ENCODE peak calls at places on chromosomes 2 and 18, in four cellular contexts. One of them, this sample, is unnamed.

GRCh38 chr2:200466703-200467418 is 43.0 kb downstream of the KCTD18 start:
- DNase-seq in naive thymus-derived CD4-positive, alpha-beta T cell: peak; percentile 53
- DNase-seq in tibial nerve: no peak
- DNase-seq in neural progenitor cell: no peak
- DNase-seq in this sample: peak; percentile 71

GRCh38 chr2:170525566-170525900 is 189.6 kb upstream of the SP5 start:
- DNase-seq in naive thymus-derived CD4-positive, alpha-beta T cell: no peak
- DNase-seq in tibial nerve: peak; percentile 83
- DNase-seq in neural progenitor cell: no peak
- DNase-seq in this sample: peak; percentile 92

GRCh38 chr2:5409925-5410360 is 282.2 kb upstream of the SOX11 start:
- DNase-seq in naive thymus-derived CD4-positive, alpha-beta T cell: no peak
- DNase-seq in tibial nerve: no peak
- DNase-seq in neural progenitor cell: peak; percentile 87
- DNase-seq in this sample: no peak

GRCh38 chr18:75060185-75060584 is 148.8 kb downstream of the PTGR3 start:
- DNase-seq in naive thymus-derived CD4-positive, alpha-beta T cell: no peak
- DNase-seq in tibial nerve: no peak
- DNase-seq in neural progenitor cell: no peak
- DNase-seq in this sample: no peak

GRCh38 chr18:27668126-27668525 is 483.0 kb upstream of the CHST9 start:
- DNase-seq in naive thymus-derived CD4-positive, alpha-beta T cell: no peak
- DNase-seq in tibial nerve: no peak
- DNase-seq in neural progenitor cell: no peak
- DNase-seq in this sample: no peak

GRCh38 chr18:76545433-76546281 is 50.6 kb upstream of the ZNF516 start:
- DNase-seq in naive thymus-derived CD4-positive, alpha-beta T cell: no peak
- DNase-seq in tibial nerve: no peak
- DNase-seq in neural progenitor cell: peak; percentile 33
- DNase-seq in this sample: no peak

GRCh38 chr18:48304906-48305693 is 104.1 kb downstream of the ZBTB7C start:
- DNase-seq in naive thymus-derived CD4-positive, alpha-beta T cell: no peak
- DNase-seq in tibial nerve: no peak
- DNase-seq in neural progenitor cell: peak; percentile 58
- DNase-seq in this sample: peak; percentile 24

GRCh38 chr2:105778344-105778607 is 33.6 kb downstream of the NCK2 start:
- DNase-seq in naive thymus-derived CD4-positive, alpha-beta T cell: no peak
- DNase-seq in tibial nerve: no peak
- DNase-seq in neural progenitor cell: no peak
- DNase-seq in this sample: no peak

GRCh38 chr2:210593166-210593565 is 36.8 kb downstream of the CPS1 start:
- DNase-seq in naive thymus-derived CD4-positive, alpha-beta T cell: no peak
- DNase-seq in tibial nerve: no peak
- DNase-seq in neural progenitor cell: no peak
- DNase-seq in this sample: no peak

DNA sequence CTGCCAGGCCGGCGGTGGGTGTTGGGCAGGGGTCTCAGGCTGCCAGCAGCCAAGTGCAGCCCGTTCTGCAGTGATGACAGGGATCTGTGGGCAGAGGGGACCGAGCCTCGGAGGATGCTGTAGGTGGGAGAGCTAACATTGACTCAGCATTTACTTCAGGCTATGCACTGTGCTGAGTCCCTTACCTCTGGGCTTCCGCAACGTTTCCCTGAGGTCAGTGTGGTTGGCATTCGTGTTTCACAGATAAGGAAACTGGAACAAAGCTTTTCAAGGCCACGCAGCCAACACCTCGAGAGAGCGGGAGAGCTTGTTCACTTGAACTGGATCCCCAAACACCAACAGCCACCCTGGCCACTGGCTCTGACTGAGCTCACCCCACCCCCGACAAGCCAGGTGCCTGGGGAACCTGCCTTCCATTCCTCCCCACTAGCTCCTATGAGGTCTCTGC is 839 bp upstream of the GPR148 start:
- DNase-seq in naive thymus-derived CD4-positive, alpha-beta T cell: no peak
- DNase-seq in tibial nerve: no peak
- DNase-seq in neural progenitor cell: no peak
- DNase-seq in this sample: no peak
- H3K36me3 ChIP-seq in naive thymus-derived CD4-positive, alpha-beta T cell: no peaks in the 10 kb centered on the region
- H3K36me3 ChIP-seq in tibial nerve: no peaks in the 10 kb centered on the region
- H3K36me3 ChIP-seq in neural progenitor cell: no peaks in the 10 kb centered on the region
- H3K36me3 ChIP-seq in this sample: no peaks in the 10 kb centered on the region

GRCh38 chr2:21024198-21024597 is 19.7 kb downstream of the APOB start:
- DNase-seq in naive thymus-derived CD4-positive, alpha-beta T cell: no peak
- DNase-seq in tibial nerve: no peak
- DNase-seq in neural progenitor cell: no peak
- DNase-seq in this sample: no peak

GRCh38 chr2:21021430-21021829 is 22.4 kb downstream of the APOB start:
- DNase-seq in naive thymus-derived CD4-positive, alpha-beta T cell: no peak
- DNase-seq in tibial nerve: no peak
- DNase-seq in neural progenitor cell: no peak
- DNase-seq in this sample: no peak

GRCh38 chr2:21024722-21025389 is 19.0 kb downstream of the APOB start:
- DNase-seq in naive thymus-derived CD4-positive, alpha-beta T cell: no peak
- DNase-seq in tibial nerve: no peak
- DNase-seq in neural progenitor cell: no peak
- DNase-seq in this sample: no peak

GRCh38 chr2:21023419-21024181 is 20.3 kb downstream of the APOB start:
- DNase-seq in naive thymus-derived CD4-positive, alpha-beta T cell: no peak
- DNase-seq in tibial nerve: no peak
- DNase-seq in neural progenitor cell: no peak
- DNase-seq in this sample: no peak

GRCh38 chr2:21022792-21023367 is 21.0 kb downstream of the APOB start:
- DNase-seq in naive thymus-derived CD4-positive, alpha-beta T cell: no peak
- DNase-seq in tibial nerve: no peak
- DNase-seq in neural progenitor cell: no peak
- DNase-seq in this sample: no peak
- H3K27me3 ChIP-seq in naive thymus-derived CD4-positive, alpha-beta T cell: no peaks in the 10 kb centered on the region
- H3K27me3 ChIP-seq in tibial nerve: no peaks in the 10 kb centered on the region
- H3K27me3 ChIP-seq in neural progenitor cell: no peaks in the 10 kb centered on the region
- H3K27me3 ChIP-seq in this sample: no peaks in the 10 kb centered on the region

GRCh38 chr18:73431620-73432019 is 563.8 kb upstream of the NETO1 start:
- DNase-seq in naive thymus-derived CD4-positive, alpha-beta T cell: no peak
- DNase-seq in tibial nerve: no peak
- DNase-seq in neural progenitor cell: peak; percentile 70
- DNase-seq in this sample: no peak
- H3K4me1 ChIP-seq in naive thymus-derived CD4-positive, alpha-beta T cell: no peaks in the 10 kb centered on the region
- H3K4me1 ChIP-seq in tibial nerve: no peaks in the 10 kb centered on the region
- H3K4me1 ChIP-seq in neural progenitor cell: peaks cover 16% of the 10 kb centered on the region
- H3K4me1 ChIP-seq in this sample: no peaks in the 10 kb centered on the region

GRCh38 chr2:9771481-9772017 is 71.7 kb upstream of the TAF1B start:
- DNase-seq in naive thymus-derived CD4-positive, alpha-beta T cell: no peak
- DNase-seq in tibial nerve: no peak
- DNase-seq in neural progenitor cell: peak; percentile 56
- DNase-seq in this sample: peak; percentile 80
- H3K36me3 ChIP-seq in naive thymus-derived CD4-positive, alpha-beta T cell: no peaks in the 10 kb centered on the region
- H3K36me3 ChIP-seq in tibial nerve: no peaks in the 10 kb centered on the region
- H3K36me3 ChIP-seq in neural progenitor cell: no peaks in the 10 kb centered on the region
- H3K36me3 ChIP-seq in this sample: no peaks in the 10 kb centered on the region